ENCODE peak calls at places on chromosomes 5 and 9, in ten cellular contexts. One of them, this sample, is unnamed.

GRCh38 chr9:89374176-89374575 is 55.9 kb downstream of the SECISBP2 start:
- DNase-seq in fibroblast of lung: no peak
- DNase-seq in HTR-8/SVneo: no peak
- DNase-seq in EH: peak; percentile 80
- DNase-seq in natural killer cell: no peak
- DNase-seq in mesenchymal stem cell: peak; percentile 61
- DNase-seq in left kidney: no peak
- DNase-seq in central memory CD8-positive, alpha-beta T cell: no peak
- DNase-seq in DMS79: no peak
- DNase-seq in adipocyte: no peak
- DNase-seq in this sample: no peak

GRCh38 chr5:123785160-123786001 is 273.4 kb downstream of the CSNK1G3 start:
- DNase-seq in fibroblast of lung: peak; percentile 52
- DNase-seq in HTR-8/SVneo: no peak
- DNase-seq in EH: peak; percentile 70
- DNase-seq in natural killer cell: no peak
- DNase-seq in mesenchymal stem cell: peak; percentile 47
- DNase-seq in left kidney: peak; percentile 74
- DNase-seq in central memory CD8-positive, alpha-beta T cell: no peak
- DNase-seq in DMS79: no peak
- DNase-seq in adipocyte: peak; percentile 83
- DNase-seq in this sample: no peak

GRCh38 chr5:107670927-107671741 is at the start of gene EFNA5:
- DNase-seq in fibroblast of lung: peak; percentile 65
- DNase-seq in HTR-8/SVneo: peak; percentile 18
- DNase-seq in EH: peak; percentile 40
- DNase-seq in natural killer cell: peak; percentile 35
- DNase-seq in mesenchymal stem cell: peak; percentile 71
- DNase-seq in left kidney: peak; percentile 78
- DNase-seq in central memory CD8-positive, alpha-beta T cell: no peak
- DNase-seq in DMS79: no peak
- DNase-seq in adipocyte: peak; percentile 79
- DNase-seq in this sample: peak; percentile 26

GRCh38 chr5:133715622-133716021 is 103.3 kb upstream of the FSTL4 start:
- DNase-seq in fibroblast of lung: no peak
- DNase-seq in HTR-8/SVneo: no peak
- DNase-seq in EH: no peak
- DNase-seq in natural killer cell: no peak
- DNase-seq in mesenchymal stem cell: no peak
- DNase-seq in left kidney: no peak
- DNase-seq in central memory CD8-positive, alpha-beta T cell: no peak
- DNase-seq in DMS79: no peak
- DNase-seq in adipocyte: no peak
- DNase-seq in this sample: no peak

GRCh38 chr5:64074533-64074932 is 91.1 kb upstream of the RNF180 start:
- DNase-seq in fibroblast of lung: peak; percentile 34
- DNase-seq in HTR-8/SVneo: peak; percentile 43
- DNase-seq in EH: peak; percentile 46
- DNase-seq in natural killer cell: no peak
- DNase-seq in mesenchymal stem cell: peak; percentile 20
- DNase-seq in left kidney: peak; percentile 63
- DNase-seq in central memory CD8-positive, alpha-beta T cell: no peak
- DNase-seq in DMS79: no peak
- DNase-seq in adipocyte: peak; percentile 63
- DNase-seq in this sample: no peak

GRCh38 chr9:114742947-114743346 is 61.0 kb upstream of the TEX48 start:
- DNase-seq in fibroblast of lung: no peak
- DNase-seq in HTR-8/SVneo: no peak
- DNase-seq in EH: no peak
- DNase-seq in natural killer cell: no peak
- DNase-seq in mesenchymal stem cell: no peak
- DNase-seq in left kidney: no peak
- DNase-seq in central memory CD8-positive, alpha-beta T cell: no peak
- DNase-seq in DMS79: no peak
- DNase-seq in adipocyte: no peak
- DNase-seq in this sample: no peak

GRCh38 chr5:62718368-62718767 is 139.7 kb downstream of the LRRC70 start:
- DNase-seq in fibroblast of lung: no peak
- DNase-seq in HTR-8/SVneo: no peak
- DNase-seq in EH: peak; percentile 7
- DNase-seq in natural killer cell: no peak
- DNase-seq in mesenchymal stem cell: no peak
- DNase-seq in left kidney: peak; percentile 19
- DNase-seq in central memory CD8-positive, alpha-beta T cell: no peak
- DNase-seq in DMS79: no peak
- DNase-seq in adipocyte: no peak
- DNase-seq in this sample: no peak

GRCh38 chr5:142426129-142426641 is 101.4 kb upstream of the SPRY4 start:
- DNase-seq in fibroblast of lung: peak; percentile 40
- DNase-seq in HTR-8/SVneo: no peak
- DNase-seq in EH: no peak
- DNase-seq in natural killer cell: peak; percentile 39
- DNase-seq in mesenchymal stem cell: peak; percentile 81
- DNase-seq in left kidney: no peak
- DNase-seq in central memory CD8-positive, alpha-beta T cell: no peak
- DNase-seq in DMS79: no peak
- DNase-seq in adipocyte: no peak
- DNase-seq in this sample: no peak

GRCh38 chr5:131109540-131110255 is 55.4 kb downstream of the HINT1 start:
- DNase-seq in fibroblast of lung: peak; percentile 55
- DNase-seq in HTR-8/SVneo: peak; percentile 45
- DNase-seq in EH: peak; percentile 46
- DNase-seq in natural killer cell: no peak
- DNase-seq in mesenchymal stem cell: peak; percentile 53
- DNase-seq in left kidney: peak; percentile 62
- DNase-seq in central memory CD8-positive, alpha-beta T cell: no peak
- DNase-seq in DMS79: no peak
- DNase-seq in adipocyte: peak; percentile 81
- DNase-seq in this sample: peak; percentile 35

GRCh38 chr5:79990205-79990597 is 861 bp downstream of the MTX3 start:
- DNase-seq in fibroblast of lung: peak; percentile 27
- DNase-seq in HTR-8/SVneo: no peak
- DNase-seq in EH: peak; percentile 2
- DNase-seq in natural killer cell: no peak
- DNase-seq in mesenchymal stem cell: peak; percentile 61
- DNase-seq in left kidney: no peak
- DNase-seq in central memory CD8-positive, alpha-beta T cell: no peak
- DNase-seq in DMS79: no peak
- DNase-seq in adipocyte: peak; percentile 54
- DNase-seq in this sample: no peak

GRCh38 chr5:125181159-125181558 is 434.7 kb upstream of the ZNF608 start:
- DNase-seq in fibroblast of lung: peak; percentile 23
- DNase-seq in HTR-8/SVneo: no peak
- DNase-seq in EH: no peak
- DNase-seq in natural killer cell: no peak
- DNase-seq in mesenchymal stem cell: no peak
- DNase-seq in left kidney: no peak
- DNase-seq in central memory CD8-positive, alpha-beta T cell: no peak
- DNase-seq in DMS79: no peak
- DNase-seq in adipocyte: no peak
- DNase-seq in this sample: no peak

GRCh38 chr5:91150189-91150588 is 232.9 kb downstream of the ARRDC3 start:
- DNase-seq in fibroblast of lung: no peak
- DNase-seq in HTR-8/SVneo: no peak
- DNase-seq in EH: no peak
- DNase-seq in natural killer cell: no peak
- DNase-seq in mesenchymal stem cell: no peak
- DNase-seq in left kidney: no peak
- DNase-seq in central memory CD8-positive, alpha-beta T cell: no peak
- DNase-seq in DMS79: no peak
- DNase-seq in adipocyte: peak; percentile 56
- DNase-seq in this sample: peak; percentile 7

GRCh38 chr5:134145061-134145757 is 30.7 kb downstream of the TCF7 start:
- DNase-seq in fibroblast of lung: no peak
- DNase-seq in HTR-8/SVneo: no peak
- DNase-seq in EH: no peak
- DNase-seq in natural killer cell: no peak
- DNase-seq in mesenchymal stem cell: no peak
- DNase-seq in left kidney: no peak
- DNase-seq in central memory CD8-positive, alpha-beta T cell: peak; percentile 14
- DNase-seq in DMS79: no peak
- DNase-seq in adipocyte: no peak
- DNase-seq in this sample: no peak

GRCh38 chr5:169079697-169080096 is 221.2 kb downstream of the SLIT3 start:
- DNase-seq in fibroblast of lung: no peak
- DNase-seq in HTR-8/SVneo: no peak
- DNase-seq in EH: no peak
- DNase-seq in natural killer cell: no peak
- DNase-seq in mesenchymal stem cell: no peak
- DNase-seq in left kidney: no peak
- DNase-seq in central memory CD8-positive, alpha-beta T cell: no peak
- DNase-seq in DMS79: no peak
- DNase-seq in adipocyte: no peak
- DNase-seq in this sample: no peak

GRCh38 chr9:68739631-68740174 is 34.7 kb downstream of the PIP5K1B start:
- DNase-seq in fibroblast of lung: no peak
- DNase-seq in HTR-8/SVneo: no peak
- DNase-seq in EH: no peak
- DNase-seq in natural killer cell: no peak
- DNase-seq in mesenchymal stem cell: no peak
- DNase-seq in left kidney: peak; percentile 3
- DNase-seq in central memory CD8-positive, alpha-beta T cell: no peak
- DNase-seq in DMS79: no peak
- DNase-seq in adipocyte: no peak
- DNase-seq in this sample: no peak

GRCh38 chr5:115329475-115329874 is 33.0 kb upstream of the CCDC112 start:
- DNase-seq in fibroblast of lung: no peak
- DNase-seq in HTR-8/SVneo: no peak
- DNase-seq in EH: no peak
- DNase-seq in natural killer cell: no peak
- DNase-seq in mesenchymal stem cell: no peak
- DNase-seq in left kidney: peak; percentile 24
- DNase-seq in central memory CD8-positive, alpha-beta T cell: no peak
- DNase-seq in DMS79: no peak
- DNase-seq in adipocyte: no peak
- DNase-seq in this sample: no peak

GRCh38 chr9:19074836-19075235 is 25.6 kb downstream of the RRAGA start:
- DNase-seq in fibroblast of lung: no peak
- DNase-seq in HTR-8/SVneo: no peak
- DNase-seq in EH: peak; percentile 8
- DNase-seq in natural killer cell: no peak
- DNase-seq in mesenchymal stem cell: no peak
- DNase-seq in left kidney: no peak
- DNase-seq in central memory CD8-positive, alpha-beta T cell: no peak
- DNase-seq in DMS79: no peak
- DNase-seq in adipocyte: no peak
- DNase-seq in this sample: no peak

GRCh38 chr9:85223506-85224108 is 518.1 kb downstream of the AGTPBP1 start:
- DNase-seq in fibroblast of lung: no peak
- DNase-seq in HTR-8/SVneo: no peak
- DNase-seq in EH: peak; percentile 14
- DNase-seq in natural killer cell: no peak
- DNase-seq in mesenchymal stem cell: no peak
- DNase-seq in left kidney: peak; percentile 79
- DNase-seq in central memory CD8-positive, alpha-beta T cell: no peak
- DNase-seq in DMS79: no peak
- DNase-seq in adipocyte: no peak
- DNase-seq in this sample: no peak

GRCh38 chr9:121786998-121787422 is 135.6 kb downstream of the DAB2IP start:
- DNase-seq in fibroblast of lung: no peak
- DNase-seq in HTR-8/SVneo: no peak
- DNase-seq in EH: no peak
- DNase-seq in natural killer cell: no peak
- DNase-seq in mesenchymal stem cell: no peak
- DNase-seq in left kidney: no peak
- DNase-seq in central memory CD8-positive, alpha-beta T cell: no peak
- DNase-seq in DMS79: no peak
- DNase-seq in adipocyte: no peak
- DNase-seq in this sample: no peak

GRCh38 chr9:130530932-130531331 is 48.4 kb upstream of the FUBP3 start:
- DNase-seq in fibroblast of lung: peak; percentile 72
- DNase-seq in HTR-8/SVneo: peak; percentile 60
- DNase-seq in EH: no peak
- DNase-seq in natural killer cell: no peak
- DNase-seq in mesenchymal stem cell: no peak
- DNase-seq in left kidney: no peak
- DNase-seq in central memory CD8-positive, alpha-beta T cell: no peak
- DNase-seq in DMS79: no peak
- DNase-seq in adipocyte: peak; percentile 58
- DNase-seq in this sample: no peak

GRCh38 chr9:88993871-88994819 is 2.9 kb downstream of the S1PR3 start:
- DNase-seq in fibroblast of lung: no peak
- DNase-seq in HTR-8/SVneo: no peak
- DNase-seq in EH: no peak
- DNase-seq in natural killer cell: no peak
- DNase-seq in mesenchymal stem cell: no peak
- DNase-seq in left kidney: no peak
- DNase-seq in central memory CD8-positive, alpha-beta T cell: no peak
- DNase-seq in DMS79: no peak
- DNase-seq in adipocyte: no peak
- DNase-seq in this sample: no peak

GRCh38 chr5:68261174-68262021 is 45.8 kb downstream of the PIK3R1 start:
- DNase-seq in fibroblast of lung: peak; percentile 94
- DNase-seq in HTR-8/SVneo: no peak
- DNase-seq in EH: peak; percentile 35
- DNase-seq in natural killer cell: no peak
- DNase-seq in mesenchymal stem cell: peak; percentile 50
- DNase-seq in left kidney: no peak
- DNase-seq in central memory CD8-positive, alpha-beta T cell: no peak
- DNase-seq in DMS79: no peak
- DNase-seq in adipocyte: peak; percentile 72
- DNase-seq in this sample: no peak

GRCh38 chr5:53008751-53009150 is 19.6 kb downstream of the ITGA2 start:
- DNase-seq in fibroblast of lung: no peak
- DNase-seq in HTR-8/SVneo: no peak
- DNase-seq in EH: peak; percentile 77
- DNase-seq in natural killer cell: no peak
- DNase-seq in mesenchymal stem cell: peak; percentile 77
- DNase-seq in left kidney: no peak
- DNase-seq in central memory CD8-positive, alpha-beta T cell: no peak
- DNase-seq in DMS79: no peak
- DNase-seq in adipocyte: no peak
- DNase-seq in this sample: peak; percentile 37

GRCh38 chr5:6108981-6109595 is 269.3 kb downstream of the MED10 start:
- DNase-seq in fibroblast of lung: no peak
- DNase-seq in HTR-8/SVneo: no peak
- DNase-seq in EH: no peak
- DNase-seq in natural killer cell: no peak
- DNase-seq in mesenchymal stem cell: no peak
- DNase-seq in left kidney: no peak
- DNase-seq in central memory CD8-positive, alpha-beta T cell: no peak
- DNase-seq in DMS79: no peak
- DNase-seq in adipocyte: no peak
- DNase-seq in this sample: no peak

GRCh38 chr5:140674629-140675028 is 1.3 kb upstream of the DND1 start:
- DNase-seq in fibroblast of lung: no peak
- DNase-seq in HTR-8/SVneo: no peak
- DNase-seq in EH: no peak
- DNase-seq in natural killer cell: no peak
- DNase-seq in mesenchymal stem cell: no peak
- DNase-seq in left kidney: no peak
- DNase-seq in central memory CD8-positive, alpha-beta T cell: no peak
- DNase-seq in DMS79: no peak
- DNase-seq in adipocyte: no peak
- DNase-seq in this sample: no peak

GRCh38 chr5:108059334-108059733 is 322.6 kb downstream of the FBXL17 start:
- DNase-seq in fibroblast of lung: no peak
- DNase-seq in HTR-8/SVneo: no peak
- DNase-seq in EH: no peak
- DNase-seq in natural killer cell: no peak
- DNase-seq in mesenchymal stem cell: no peak
- DNase-seq in left kidney: no peak
- DNase-seq in central memory CD8-positive, alpha-beta T cell: no peak
- DNase-seq in DMS79: no peak
- DNase-seq in adipocyte: no peak
- DNase-seq in this sample: no peak

GRCh38 chr9:117305454-117305853 is 109.4 kb downstream of the ASTN2 start:
- DNase-seq in fibroblast of lung: no peak
- DNase-seq in HTR-8/SVneo: no peak
- DNase-seq in EH: no peak
- DNase-seq in natural killer cell: no peak
- DNase-seq in mesenchymal stem cell: no peak
- DNase-seq in left kidney: no peak
- DNase-seq in central memory CD8-positive, alpha-beta T cell: no peak
- DNase-seq in DMS79: peak; percentile 54
- DNase-seq in adipocyte: no peak
- DNase-seq in this sample: no peak

GRCh38 chr5:9533096-9533495 is 12.8 kb downstream of the SEMA5A start:
- DNase-seq in fibroblast of lung: peak; percentile 36
- DNase-seq in HTR-8/SVneo: peak; percentile 53
- DNase-seq in EH: peak; percentile 85
- DNase-seq in natural killer cell: no peak
- DNase-seq in mesenchymal stem cell: no peak
- DNase-seq in left kidney: peak; percentile 30
- DNase-seq in central memory CD8-positive, alpha-beta T cell: no peak
- DNase-seq in DMS79: no peak
- DNase-seq in adipocyte: peak; percentile 73
- DNase-seq in this sample: no peak

This sample was measured in HCT116.